ENCODE peak calls at places on chromosome 9, in seven cellular contexts. U, H, Y, O, A, X and I are unnamed samples.

GRCh38 chr9:73116030-73116429 is 35.6 kb upstream of the ANXA1 start:
- DNase-seq in U (peak), H (no peak), Y (no peak), O (no peak), A (no peak), X (no peak), I (no peak)

GRCh38 chr9:4402501-4402900 is 87.8 kb upstream of the SLC1A1 start:
- DNase-seq in U (no peak), H (no peak), Y (no peak), O (no peak), A (no peak), X (no peak), I (no peak)

GRCh38 chr9:101707708-101708107 is 30.7 kb downstream of the GRIN3A start:
- DNase-seq in U (no peak), H (no peak), Y (no peak), O (no peak), A (peak), X (no peak), I (no peak)

GRCh38 chr9:133120343-133121199 is 469 bp downstream of the RALGDS start:
- DNase-seq in U (no peak), H (no peak), Y (no peak), O (no peak), A (peak), X (no peak), I (no peak)

GRCh38 chr9:5553211-5553610 is 42.9 kb downstream of the PDCD1LG2 start:
- DNase-seq in U (peak), H (no peak), Y (no peak), O (no peak), A (no peak), X (no peak), I (no peak)

GRCh38 chr9:105127863-105128220 is 116.6 kb upstream of the SLC44A1 start:
- DNase-seq in U (no peak), H (no peak), Y (no peak), O (no peak), A (peak), X (no peak), I (peak)

GRCh38 chr9:129183495-129184308 is 5.6 kb upstream of the IER5L start:
- DNase-seq in U (no peak), H (no peak), Y (no peak), O (no peak), A (no peak), X (no peak), I (no peak)

GRCh38 chr9:126380447-126380846 is 53.8 kb downstream of the MVB12B start:
- DNase-seq in U (no peak), H (no peak), Y (no peak), O (no peak), A (no peak), X (no peak), I (no peak)

GRCh38 chr9:135864447-135865049 is 42.8 kb downstream of the CAMSAP1 start:
- DNase-seq in U (peak), H (peak), Y (peak), O (peak), A (peak), X (peak), I (peak)

GRCh38 chr9:36738318-36738975 is 165.8 kb downstream of the MELK start:
- DNase-seq in U (peak), H (no peak), Y (no peak), O (no peak), A (no peak), X (no peak), I (no peak)

GRCh38 chr9:376115-376514 is 161.4 kb downstream of the DOCK8 start:
- DNase-seq in U (no peak), H (no peak), Y (no peak), O (no peak), A (no peak), X (no peak), I (no peak)

GRCh38 chr9:911003-911402 is 65.5 kb upstream of the DMRT3 start:
- DNase-seq in U (no peak), H (no peak), Y (no peak), O (no peak), A (no peak), X (no peak), I (no peak)

GRCh38 chr9:121868611-121869010 is 217.2 kb downstream of the DAB2IP start:
- DNase-seq in U (no peak), H (no peak), Y (no peak), O (no peak), A (no peak), X (no peak), I (no peak)

GRCh38 chr9:124869466-124869985 is 7.6 kb downstream of the ARPC5L start:
- DNase-seq in U (peak), H (peak), Y (peak), O (peak), A (peak), X (no peak), I (no peak)

GRCh38 chr9:121852646-121853616 is 201.5 kb downstream of the DAB2IP start:
- DNase-seq in U (no peak), H (no peak), Y (no peak), O (no peak), A (no peak), X (no peak), I (no peak)

GRCh38 chr9:2198956-2199635 is 183.9 kb downstream of the SMARCA2 start:
- DNase-seq in U (no peak), H (no peak), Y (no peak), O (no peak), A (no peak), X (no peak), I (no peak)

GRCh38 chr9:107481035-107481434 is 8.5 kb downstream of the KLF4 start:
- DNase-seq in U (peak), H (no peak), Y (no peak), O (no peak), A (peak), X (no peak), I (no peak)

GRCh38 chr9:131407717-131408195 is 13.9 kb downstream of the PRRC2B start:
- DNase-seq in U (peak), H (no peak), Y (no peak), O (no peak), A (no peak), X (peak), I (peak)

GRCh38 chr9:127971357-127972315 is 9.2 kb downstream of the EEIG1 start:
- DNase-seq in U (no peak), H (no peak), Y (no peak), O (no peak), A (no peak), X (peak), I (no peak)

GRCh38 chr9:91415290-91415689 is 8.3 kb downstream of the NFIL3 start:
- DNase-seq in U (no peak), H (peak), Y (no peak), O (no peak), A (peak), X (no peak), I (no peak)

GRCh38 chr9:70420267-70421019 is 6.0 kb upstream of the KLF9 start:
- DNase-seq in U (peak), H (peak), Y (peak), O (peak), A (peak), X (peak), I (peak)

GRCh38 chr9:22214497-22215031 is 205.5 kb upstream of the CDKN2B start:
- DNase-seq in U (peak), H (no peak), Y (no peak), O (no peak), A (no peak), X (no peak), I (no peak)

GRCh38 chr9:13688990-13689600 is 409.6 kb upstream of the MPDZ start:
- DNase-seq in U (peak), H (no peak), Y (no peak), O (no peak), A (peak), X (peak), I (no peak)

GRCh38 chr9:83721509-83721908 is 13.8 kb upstream of the UBQLN1 start:
- DNase-seq in U (no peak), H (no peak), Y (no peak), O (no peak), A (no peak), X (no peak), I (no peak)

GRCh38 chr9:116796669-116797068 is 109.6 kb downstream of the TRIM32 start:
- DNase-seq in U (no peak), H (no peak), Y (no peak), O (no peak), A (no peak), X (no peak), I (no peak)

GRCh38 chr9:112403802-112404201 is 23.9 kb downstream of the HSDL2 start:
- DNase-seq in U (peak), H (no peak), Y (no peak), O (no peak), A (no peak), X (no peak), I (no peak)

GRCh38 chr9:133627341-133627740 is 8.8 kb upstream of the DBH start:
- DNase-seq in U (no peak), H (no peak), Y (no peak), O (no peak), A (no peak), X (no peak), I (no peak)

GRCh38 chr9:7510209-7510608 is 289.4 kb downstream of the DMAC1 start:
- DNase-seq in U (no peak), H (no peak), Y (no peak), O (no peak), A (no peak), X (no peak), I (no peak)

GRCh38 chr9:34591911-34592866 is 2.7 kb upstream of the CNTFR start:
- DNase-seq in U (no peak), H (peak), Y (no peak), O (no peak), A (no peak), X (no peak), I (peak)

GRCh38 chr9:35616681-35617459 is 1.3 kb downstream of the CD72 start:
- DNase-seq in U (peak), H (peak), Y (peak), O (peak), A (no peak), X (no peak), I (peak)

GRCh38 chr9:134338394-134339182 is 12.3 kb downstream of the RXRA start:
- DNase-seq in U (no peak), H (no peak), Y (no peak), O (peak), A (peak), X (no peak), I (no peak)